ENCODE peak calls at places on chromosomes 3 and 15, in eight cellular contexts. E, Z, D, U, R, B, Y and P are unnamed samples.

GRCh38 chr15:20340331-20340811 is 201.2 kb downstream of the GOLGA6L6 start:
- DNase-seq in R (peak; percentile 12), B (peak; percentile 37), Y (peak; percentile 90), E (peak; percentile 33), Z (peak; percentile 48), D (no peak), U (peak; percentile 84), P (no peak)

GRCh38 chr3:119723022-119723421 is 20.2 kb downstream of the CFAP91 start:
- DNase-seq in E (no peak), D (no peak), Y (no peak), U (no peak), Z (no peak), R (no peak), B (no peak), P (no peak)

GRCh38 chr3:48267782-48268181 is 26.9 kb downstream of the ZNF589 start:
- DNase-seq in E (no peak), R (no peak), Z (no peak), U (no peak), Y (no peak), D (no peak), B (no peak), P (no peak)

GRCh38 chr15:62849316-62850129 is 193.0 kb upstream of the TPM1 start:
- DNase-seq in U (no peak), B (no peak), E (no peak), D (no peak), R (peak; percentile 38), Y (no peak), Z (no peak), P (no peak)

GRCh38 chr3:197801801-197802504 is 10.9 kb downstream of the LRCH3 start:
- DNase-seq in D (peak; percentile 67), Y (no peak), B (no peak), Z (no peak), U (no peak), R (no peak), E (no peak), P (no peak)

GRCh38 chr3:51709675-51710074 is 2.8 kb downstream of the GRM2 start:
- DNase-seq in Z (peak; percentile 3), E (no peak), B (no peak), Y (no peak), R (no peak), D (no peak), U (no peak), P (peak; percentile 29)

GRCh38 chr3:42530073-42530472 is 27.6 kb downstream of the VIPR1 start:
- DNase-seq in Y (no peak), B (no peak), Z (no peak), U (no peak), R (no peak), D (no peak), E (no peak), P (no peak)

GRCh38 chr15:77584201-77584600 is 48.5 kb downstream of the LINGO1 start:
- DNase-seq in B (peak; percentile 35), E (peak; percentile 53), U (no peak), Y (no peak), R (no peak), D (no peak), Z (no peak), P (no peak)

GRCh38 chr3:81302045-81302444 is 459.4 kb downstream of the GBE1 start:
- DNase-seq in D (peak; percentile 71), R (peak; percentile 56), Y (no peak), Z (no peak), E (peak; percentile 18), B (peak; percentile 46), U (peak; percentile 24), P (no peak)

GRCh38 chr3:194941360-194941955 is 255.8 kb downstream of the FAM43A start:
- DNase-seq in Y (peak; percentile 52), B (no peak), E (no peak), Z (no peak), U (no peak), R (no peak), D (no peak), P (no peak)

GRCh38 chr3:125374501-125374995 is 577 bp downstream of the ZNF148 start:
- DNase-seq in Z (no peak), E (peak; percentile 49), U (peak; percentile 36), Y (peak; percentile 79), B (peak; percentile 49), D (peak; percentile 45), R (no peak), P (no peak)

GRCh38 chr3:169790687-169791429 is 17.7 kb downstream of the MYNN start:
- DNase-seq in Z (no peak), E (no peak), Y (no peak), D (no peak), R (no peak), U (no peak), B (no peak), P (no peak)

GRCh38 chr15:56737791-56738190 is 4.5 kb upstream of the ZNF280D start:
- DNase-seq in Y (no peak), U (no peak), Z (no peak), R (no peak), B (no peak), E (no peak), D (no peak), P (no peak)

GRCh38 chr3:165755571-165755970 is 81.7 kb downstream of the BCHE start:
- DNase-seq in Y (no peak), E (no peak), R (no peak), U (no peak), B (no peak), Z (no peak), D (no peak), P (no peak)

GRCh38 chr3:14605744-14606143 is 45.8 kb upstream of the CCDC174 start:
- DNase-seq in B (no peak), Z (no peak), E (no peak), D (no peak), U (no peak), R (no peak), Y (no peak), P (no peak)

DNA sequence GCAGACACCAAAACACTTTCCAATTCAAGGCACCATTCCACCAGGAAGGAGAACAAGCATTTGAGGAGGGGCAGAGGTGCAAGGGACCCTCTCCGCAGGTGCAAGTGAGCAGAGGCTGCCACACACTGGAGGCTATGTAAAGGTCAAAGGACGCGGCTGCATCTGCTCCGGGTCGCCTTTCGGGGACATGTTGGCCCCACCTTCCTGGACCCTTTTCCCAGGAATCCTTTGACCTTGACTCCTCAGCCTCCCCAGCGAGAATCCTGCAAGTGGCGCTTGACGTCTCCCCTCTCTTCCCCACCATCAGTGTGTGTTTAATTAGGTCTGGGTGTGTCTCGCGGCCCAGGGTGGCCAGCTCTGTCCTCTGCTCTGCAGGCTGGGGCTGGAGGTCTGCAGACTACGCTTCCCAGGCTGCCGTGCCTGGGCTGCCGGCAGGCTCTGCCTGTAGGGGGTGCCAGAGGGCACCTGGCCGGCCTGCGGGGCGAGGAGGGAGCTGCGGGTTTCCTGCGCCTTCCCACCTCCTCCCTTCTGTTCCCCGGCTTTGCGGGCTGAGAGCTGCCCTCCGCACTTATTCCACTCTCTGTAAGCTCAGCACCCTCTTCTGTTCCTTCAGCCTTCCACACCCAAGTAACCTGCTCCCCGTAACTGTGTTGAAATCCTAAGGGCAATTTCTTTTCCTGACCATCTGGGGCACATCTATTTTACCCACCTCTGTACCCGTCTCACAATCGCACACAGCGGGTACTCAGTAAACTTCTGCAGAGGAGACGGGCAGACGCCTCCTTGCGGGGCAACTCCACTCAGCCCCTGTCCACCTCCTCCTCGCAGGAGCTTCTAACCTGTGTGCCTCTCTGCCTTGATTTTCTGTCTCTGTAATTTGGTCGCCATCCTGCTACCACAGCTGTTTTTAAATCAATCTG is 129.8 kb downstream of the NSMCE3 start:
- DNase-seq in E (peak; percentile 89), Y (peak; percentile 73), R (peak; percentile 20), D (peak; percentile 62), B (peak; percentile 88), U (peak; percentile 68), Z (no peak), P (peak; percentile 65)
- TF ChIP-seq CTCF in E (peak; percentile 87), Y (peak; percentile 81), R (peak; percentile 98), D (peak; percentile 91), B (peak; percentile 79), U (peak; percentile 97), Z (no peak), P (peak; percentile 61)

DNA sequence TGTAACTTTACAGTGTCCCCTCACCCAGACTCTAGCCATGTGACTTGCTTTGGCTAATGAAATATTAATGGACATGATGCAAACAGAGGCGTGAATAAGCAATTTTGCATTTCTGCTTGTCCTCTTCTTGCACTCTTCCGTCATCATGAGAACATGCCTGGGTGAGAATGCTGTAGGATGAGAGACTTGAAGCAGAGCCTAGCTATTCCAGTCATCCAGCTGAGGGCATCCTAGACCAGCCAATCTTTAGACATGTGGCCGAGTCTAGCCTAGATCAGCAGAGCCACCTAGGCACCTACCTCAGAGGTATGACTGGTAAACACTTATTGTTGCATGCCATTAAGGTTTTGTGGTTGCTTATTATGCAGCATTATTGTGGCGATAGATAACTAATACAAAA is 450.5 kb upstream of the AZI2 start:
- DNase-seq in B (no peak), R (no peak), D (peak; percentile 4), Z (no peak), E (no peak), U (no peak), Y (no peak), P (no peak)
- TF ChIP-seq CTCF in B (no peak), R (no peak), D (peak; percentile 32), Z (no peak), E (no peak), U (no peak), Y (no peak), P (no peak)

DNA sequence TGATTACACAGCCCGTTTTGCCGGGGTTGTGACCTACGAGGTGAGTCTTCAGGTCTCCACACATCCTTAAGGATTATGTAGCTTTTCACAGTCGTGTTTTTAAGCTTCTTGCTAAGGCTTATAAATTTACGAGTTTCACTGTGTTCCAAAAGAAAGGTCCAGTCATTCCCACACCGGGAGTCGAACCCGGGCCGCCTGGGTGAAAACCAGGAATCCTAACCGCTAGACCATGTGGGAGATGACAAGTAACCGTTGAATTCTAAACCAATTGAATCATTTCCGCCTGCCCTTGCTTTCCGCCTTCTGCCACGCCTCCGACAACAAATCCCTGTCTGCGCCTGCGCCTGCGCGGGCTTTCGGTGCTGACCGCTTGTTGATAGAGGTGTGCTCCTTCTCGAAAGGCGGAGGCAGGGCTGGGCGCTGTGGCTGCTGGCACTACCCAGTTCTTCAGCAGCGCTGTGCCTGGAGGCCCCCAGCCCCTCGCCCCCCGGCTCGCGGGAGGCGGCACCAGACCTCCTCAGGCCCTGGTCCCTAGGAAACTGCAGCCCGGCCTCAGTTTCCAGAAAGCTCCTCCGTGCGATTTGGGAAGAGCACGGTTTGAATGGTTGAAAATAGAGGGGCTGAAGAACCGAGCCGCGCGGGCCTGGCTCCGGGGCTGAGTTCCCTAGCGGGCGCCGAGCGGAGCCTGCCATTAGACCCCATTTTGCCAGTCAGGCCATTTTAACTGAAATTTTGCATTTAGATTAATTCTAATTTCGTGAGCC is 219.1 kb upstream of the ATP10A start:
- DNase-seq in Z (peak; percentile 96), D (peak; percentile 85), E (peak; percentile 97), R (peak; percentile 93), Y (peak; percentile 98), B (peak; percentile 96), U (peak; percentile 97), P (peak; percentile 98)
- TF ChIP-seq CTCF in Z (peak; percentile 33), D (no peak), E (no peak), R (peak; percentile 11), Y (no peak), B (no peak), U (peak; percentile 21), P (no peak)

GRCh38 chr15:64152507-64153387 is 1.2 kb downstream of the SNX22 start:
- DNase-seq in B (no peak), Y (peak; percentile 71), R (no peak), D (no peak), Z (no peak), U (no peak), E (no peak), P (peak; percentile 72)
- TF ChIP-seq CTCF in B (no peak), Y (no peak), R (no peak), D (no peak), Z (no peak), U (no peak), E (no peak), P (no peak)

GRCh38 chr3:188746291-188746783 is 425.4 kb upstream of the TPRG1 start:
- DNase-seq in Y (no peak), Z (no peak), E (no peak), U (no peak), B (no peak), R (no peak), D (no peak), P (no peak)
- TF ChIP-seq CTCF in Y (no peak), Z (no peak), E (no peak), U (no peak), B (no peak), R (no peak), D (no peak), P (no peak)